ENCODE peak calls at places on chromosomes 12 and 14, in seven cellular contexts. V, Q, W, L, I, G and K are unnamed samples. For H3K9me3, the result is how much of the 10 kb centered on the place peaks cover.

GRCh38 chr12:113071063-113071426 is 14.5 kb downstream of the DTX1 start:
- DNase-seq in V (no peak), Q (no peak), W (no peak), L (no peak), I (no peak), G (no peak), K (no peak)

GRCh38 chr12:98752726-98753125 is 107.6 kb downstream of the APAF1 start:
- DNase-seq in V (no peak), Q (peak), W (no peak), L (no peak), I (no peak), G (no peak), K (no peak)

GRCh38 chr14:54728700-54729527 is 162.0 kb downstream of the SAMD4A start:
- DNase-seq in V (no peak), Q (no peak), W (no peak), L (no peak), I (no peak), G (no peak), K (no peak)

GRCh38 chr12:74725154-74725553 is 187.5 kb downstream of the ATXN7L3B start:
- DNase-seq in V (no peak), Q (peak), W (no peak), L (no peak), I (no peak), G (no peak), K (no peak)

GRCh38 chr12:114403690-114404450 is 2.1 kb downstream of the TBX5 start:
- DNase-seq in V (no peak), Q (no peak), W (no peak), L (no peak), I (peak), G (no peak), K (no peak)

GRCh38 chr12:8784464-8784863 is 38.0 kb upstream of the A2ML1 start:
- DNase-seq in V (no peak), Q (no peak), W (no peak), L (no peak), I (no peak), G (no peak), K (no peak)

GRCh38 chr14:91277546-91278382 is 33.3 kb upstream of the GPR68 start:
- DNase-seq in V (no peak), Q (no peak), W (no peak), L (no peak), I (no peak), G (no peak), K (no peak)

GRCh38 chr12:54207539-54208267 is 18.9 kb upstream of the SMUG1 start:
- DNase-seq in V (peak), Q (peak), W (peak), L (no peak), I (peak), G (peak), K (no peak)

GRCh38 chr14:91388551-91388975 is 29.1 kb downstream of the CCDC88C start:
- DNase-seq in V (no peak), Q (no peak), W (no peak), L (no peak), I (no peak), G (no peak), K (no peak)

GRCh38 chr14:89422181-89422951 is 5.3 kb upstream of the FOXN3 start:
- DNase-seq in V (no peak), Q (no peak), W (no peak), L (no peak), I (no peak), G (peak), K (no peak)

GRCh38 chr14:96567289-96567899 is 65.2 kb downstream of the PAPOLA start:
- DNase-seq in V (no peak), Q (peak), W (no peak), L (no peak), I (peak), G (no peak), K (no peak)

DNA sequence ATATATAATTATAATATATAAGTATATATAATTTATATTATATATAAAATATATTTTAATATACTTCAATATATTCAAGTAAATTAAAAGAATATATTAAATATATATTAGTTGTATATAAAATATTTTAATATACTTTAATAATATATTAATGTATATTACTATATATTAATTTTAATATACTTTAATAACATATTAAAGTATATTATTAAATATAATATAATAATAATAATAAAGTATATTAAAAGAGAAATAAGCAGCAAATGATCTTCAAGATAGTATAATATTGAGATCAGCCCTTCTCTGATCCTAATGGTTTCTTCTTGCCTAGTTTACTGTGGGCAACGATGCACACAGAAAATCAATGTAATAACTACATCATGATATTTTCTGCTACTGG is 2.3 kb downstream of the OR4M1 start:
- DNase-seq in V (no peak), Q (no peak), W (no peak), L (no peak), I (no peak), G (no peak), K (no peak)
- H3K9me3 ChIP-seq in V (half or more), Q (under half), W (under half), L (under half), I (half or more), G (under half), K (under half)

DNA sequence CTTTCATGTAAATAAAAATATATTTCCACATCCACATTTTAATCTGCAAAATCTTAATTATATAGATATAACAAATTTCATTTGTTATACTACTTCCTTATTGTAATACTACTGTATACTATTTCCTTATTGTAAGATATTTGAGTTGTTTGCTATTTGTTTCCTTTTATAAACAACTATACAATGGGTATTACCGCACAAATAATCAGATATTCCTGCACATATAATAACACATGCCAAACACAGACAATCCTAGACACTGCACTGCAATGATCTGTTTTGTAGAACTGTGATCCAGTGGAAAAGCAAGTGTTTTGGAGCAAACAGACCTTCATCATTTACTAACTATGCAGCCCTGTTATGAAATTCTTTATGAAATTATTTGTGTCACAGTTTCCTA is 30.5 kb downstream of the PRKD1 start:
- DNase-seq in V (no peak), Q (no peak), W (no peak), L (no peak), I (no peak), G (no peak), K (no peak)
- H3K9me3 ChIP-seq in V (under half), Q (under half), W (under half), L (under half), I (under half), G (under half), K (under half)

DNA sequence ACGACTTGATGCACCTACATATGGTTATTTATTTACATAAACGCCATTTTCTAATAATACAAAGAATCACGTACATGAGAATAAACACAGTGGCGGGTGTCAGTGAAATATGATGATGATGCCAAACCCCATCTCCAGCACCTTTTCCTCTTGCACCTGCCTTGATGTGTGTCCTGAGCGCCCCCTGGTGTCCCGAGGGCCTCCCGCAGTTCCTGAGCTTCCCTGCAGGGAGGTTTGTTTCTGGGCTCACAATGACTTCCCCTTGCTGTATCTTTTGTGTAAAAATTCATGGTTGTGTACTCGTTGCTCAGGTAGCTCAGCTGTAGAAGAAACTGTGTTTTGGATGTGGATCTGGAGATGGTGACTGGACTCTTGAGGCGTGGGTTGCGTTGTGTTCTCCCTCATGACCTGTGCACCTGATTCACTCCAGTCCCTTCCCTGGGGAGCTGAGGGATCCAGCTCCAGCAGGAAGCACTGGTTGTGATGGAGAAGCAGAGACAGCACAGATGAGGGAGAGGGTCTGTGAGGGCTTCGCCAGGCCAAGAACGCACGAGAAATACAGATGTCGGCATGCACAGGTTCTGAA is 1037.8 kb downstream of the TMEM121 start:
- DNase-seq in V (no peak), Q (no peak), W (peak), L (no peak), I (peak), G (no peak), K (no peak)
- H3K9me3 ChIP-seq in V (under half), Q (under half), W (under half), L (under half), I (under half), G (under half), K (under half)

DNA sequence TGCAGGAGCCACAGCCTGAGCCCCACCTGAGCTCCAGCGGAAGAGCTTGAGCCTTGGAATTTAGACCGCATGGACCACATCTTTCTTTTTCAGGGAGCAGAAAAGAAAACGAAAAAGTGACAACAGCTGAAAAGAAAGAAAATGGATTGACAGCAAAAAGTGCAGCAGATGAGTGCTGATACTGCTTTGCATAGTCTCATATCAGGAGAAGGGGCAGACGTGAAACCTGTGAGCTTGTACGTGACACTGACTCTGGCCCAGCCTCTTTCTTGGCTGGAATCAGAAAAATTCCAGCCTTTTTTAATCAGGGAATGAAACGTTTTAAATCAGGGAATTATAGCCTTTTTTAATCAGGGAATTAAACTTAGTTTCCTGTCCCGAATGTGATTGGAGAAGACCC is 1296.5 kb downstream of the TMEM121 start:
- DNase-seq in V (no peak), Q (no peak), W (no peak), L (no peak), I (no peak), G (no peak), K (no peak)
- H3K9me3 ChIP-seq in V (under half), Q (under half), W (under half), L (under half), I (under half), G (under half), K (under half)

GRCh38 chr12:94318178-94318577 is 141.5 kb downstream of the CEP83 start:
- DNase-seq in V (no peak), Q (no peak), W (no peak), L (no peak), I (no peak), G (no peak), K (no peak)
- H3K9me3 ChIP-seq in V (under half), Q (under half), W (under half), L (under half), I (under half), G (under half), K (under half)

GRCh38 chr14:105860615-105861580 is 334.5 kb downstream of the TMEM121 start:
- DNase-seq in V (peak), Q (no peak), W (no peak), L (no peak), I (no peak), G (peak), K (no peak)

GRCh38 chr14:105861985-105862465 is 335.6 kb downstream of the TMEM121 start:
- DNase-seq in V (peak), Q (no peak), W (no peak), L (no peak), I (no peak), G (peak), K (no peak)

GRCh38 chr14:105864116-105864515 is 337.7 kb downstream of the TMEM121 start:
- DNase-seq in V (no peak), Q (no peak), W (no peak), L (no peak), I (no peak), G (no peak), K (no peak)

GRCh38 chr14:105863296-105864108 is 337.1 kb downstream of the TMEM121 start:
- DNase-seq in V (peak), Q (no peak), W (no peak), L (no peak), I (no peak), G (peak), K (no peak)

DNA sequence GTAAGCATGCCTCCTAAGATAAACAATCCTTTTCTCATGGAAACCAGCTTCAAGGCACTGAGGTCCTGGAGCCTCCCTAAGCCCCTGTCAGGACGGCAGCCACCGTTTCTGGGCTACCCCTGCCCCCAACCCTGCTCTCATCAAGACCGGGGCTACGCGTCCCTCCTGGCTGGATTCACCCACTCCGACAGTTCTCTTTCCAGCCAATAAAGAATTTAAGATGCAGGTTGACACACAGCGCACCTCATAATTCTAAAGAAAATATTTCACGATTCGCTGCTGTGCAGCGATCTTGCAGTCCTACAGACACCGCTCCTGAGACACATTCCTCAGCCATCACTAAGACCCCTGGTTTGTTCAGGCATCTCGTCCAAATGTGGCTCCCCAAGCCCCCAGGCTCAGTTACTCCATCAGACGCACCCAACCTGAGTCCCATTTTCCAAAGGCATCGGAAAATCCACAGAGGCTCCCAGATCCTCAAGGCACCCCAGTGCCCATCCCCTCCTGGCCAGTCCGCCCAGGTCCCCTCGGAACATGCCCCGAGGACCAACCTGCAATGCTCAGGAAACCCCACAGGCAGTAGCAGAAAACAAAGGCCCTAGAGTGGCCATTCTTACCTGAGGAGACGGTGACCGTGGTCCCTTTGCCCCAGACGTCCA is 336.3 kb downstream of the TMEM121 start:
- DNase-seq in V (no peak), Q (no peak), W (no peak), L (no peak), I (no peak), G (peak), K (no peak)
- H3K9me3 ChIP-seq in V (under half), Q (under half), W (under half), L (under half), I (under half), G (under half), K (under half)

GRCh38 chr14:58599707-58600106 is 38.1 kb upstream of the DACT1 start:
- DNase-seq in V (no peak), Q (no peak), W (no peak), L (no peak), I (no peak), G (no peak), K (no peak)

GRCh38 chr14:58593977-58594376 is 43.8 kb upstream of the DACT1 start:
- DNase-seq in V (no peak), Q (no peak), W (no peak), L (no peak), I (no peak), G (no peak), K (no peak)

GRCh38 chr14:58599145-58599544 is 38.6 kb upstream of the DACT1 start:
- DNase-seq in V (no peak), Q (no peak), W (no peak), L (no peak), I (no peak), G (no peak), K (no peak)

GRCh38 chr14:58598028-58598850 is 39.5 kb upstream of the DACT1 start:
- DNase-seq in V (no peak), Q (no peak), W (no peak), L (no peak), I (no peak), G (no peak), K (no peak)
- H3K9me3 ChIP-seq in V (under half), Q (under half), W (under half), L (under half), I (under half), G (under half), K (under half)

GRCh38 chr14:106277503-106277902 is 751.1 kb downstream of the TMEM121 start:
- DNase-seq in V (no peak), Q (no peak), W (peak), L (no peak), I (no peak), G (peak), K (no peak)
- H3K9me3 ChIP-seq in V (under half), Q (under half), W (under half), L (under half), I (under half), G (under half), K (under half)

GRCh38 chr12:122856999-122857671 is 21.9 kb downstream of the HIP1R start:
- DNase-seq in V (no peak), Q (no peak), W (no peak), L (no peak), I (no peak), G (no peak), K (no peak)
- H3K9me3 ChIP-seq in V (under half), Q (under half), W (under half), L (under half), I (under half), G (under half), K (under half)

GRCh38 chr12:34398366-34398705 is 376.0 kb downstream of the ALG10 start:
- DNase-seq in V (peak), Q (no peak), W (peak), L (no peak), I (no peak), G (peak), K (no peak)
- H3K9me3 ChIP-seq in V (half or more), Q (under half), W (under half), L (under half), I (under half), G (half or more), K (under half)